ENCODE peak calls at places on chromosomes 7 and 10, in four cellular contexts. F is IMR-90, G is H1, N is neuronal stem cell. K is an unnamed sample.
A peak's percentile ranks its signal among the peaks of the same experiment; 100 is the strongest.

GRCh38 chr10:63522129-63522687 is 1.0 kb downstream of the REEP3 start:
- DNase-seq in N (no peak), F (peak; percentile 47), G (no peak), K (peak; percentile 65)

GRCh38 chr10:62733654-62734293 is 70.7 kb upstream of the ADO start:
- DNase-seq in N (no peak), F (no peak), G (no peak), K (peak; percentile 37)

GRCh38 chr7:45590679-45591057 is 16.5 kb downstream of the ADCY1 start:
- DNase-seq in F (no peak), N (no peak), G (no peak), K (no peak)

GRCh38 chr7:110407706-110408105 is 683.2 kb upstream of the LRRN3 start:
- DNase-seq in N (no peak), F (peak; percentile 4), G (no peak), K (no peak)

GRCh38 chr7:95865716-95866371 is 93.5 kb downstream of the DYNC1I1 start:
- DNase-seq in G (no peak), N (peak; percentile 20), F (peak; percentile 8), K (peak; percentile 45)

GRCh38 chr10:77533887-77534278 is 103.7 kb downstream of the KCNMA1 start:
- DNase-seq in G (no peak), F (no peak), N (no peak), K (no peak)

GRCh38 chr7:40202851-40203250 is 68.0 kb downstream of the SUGCT start:
- DNase-seq in F (no peak), N (no peak), G (no peak), K (no peak)

GRCh38 chr10:29731760-29732159 is 97.0 kb upstream of the SVIL start:
- DNase-seq in F (no peak), G (no peak), N (no peak), K (no peak)

GRCh38 chr7:31121641-31122040 is 69.5 kb downstream of the ADCYAP1R1 start:
- DNase-seq in F (no peak), G (no peak), N (no peak), K (no peak)

GRCh38 chr10:70424320-70424719 is 17.2 kb downstream of the NODAL start:
- DNase-seq in F (no peak), N (no peak), G (no peak), K (no peak)

GRCh38 chr7:13988011-13988410 is 1.5 kb downstream of the ETV1 start:
- DNase-seq in F (peak; percentile 77), N (no peak), G (no peak), K (peak; percentile 80)

GRCh38 chr7:28360739-28361138 is 51.6 kb upstream of the CREB5 start:
- DNase-seq in F (no peak), G (no peak), N (no peak), K (no peak)

GRCh38 chr7:69367785-69368184 is 230.5 kb upstream of the AUTS2 start:
- DNase-seq in N (no peak), G (no peak), F (no peak), K (peak; percentile 73)

GRCh38 chr10:124798364-124798763 is 3.3 kb upstream of the ABRAXAS2 start:
- DNase-seq in F (no peak), N (no peak), G (no peak), K (no peak)

GRCh38 chr7:123769371-123769770 is 20.6 kb upstream of the WASL start:
- DNase-seq in G (no peak), N (no peak), F (peak; percentile 5), K (no peak)

GRCh38 chr7:41881313-41882130 is 178.6 kb upstream of the INHBA start:
- DNase-seq in F (peak; percentile 89), G (no peak), N (no peak), K (peak; percentile 40)

GRCh38 chr10:111822661-111823060 is 360.9 kb downstream of the GPAM start:
- DNase-seq in G (no peak), F (no peak), N (no peak), K (no peak)

GRCh38 chr10:75089634-75090033 is 21.8 kb upstream of the SAMD8 start:
- DNase-seq in N (no peak), F (no peak), G (no peak), K (no peak)

GRCh38 chr7:131238260-131238940 is 89.3 kb upstream of the MKLN1 start:
- DNase-seq in F (peak; percentile 81), N (no peak), G (no peak), K (peak; percentile 89)

GRCh38 chr10:78981970-78982281 is 86.8 kb upstream of the ZMIZ1 start:
- DNase-seq in N (no peak), F (no peak), G (no peak), K (no peak)

GRCh38 chr10:118307768-118308347 is 34.3 kb downstream of the FAM204A start:
- DNase-seq in F (no peak), G (no peak), N (no peak), K (no peak)

GRCh38 chr7:150502519-150502918 is 12.2 kb upstream of the GIMAP7 start:
- DNase-seq in F (no peak), G (no peak), N (no peak), K (no peak)

GRCh38 chr7:18320422-18320821 is 175.1 kb upstream of the HDAC9 start:
- DNase-seq in G (no peak), N (no peak), F (no peak), K (no peak)

GRCh38 chr7:18312482-18312881 is 183.1 kb upstream of the HDAC9 start:
- DNase-seq in N (no peak), F (no peak), G (no peak), K (no peak)

GRCh38 chr7:18313970-18314369 is 181.6 kb upstream of the HDAC9 start:
- DNase-seq in N (no peak), G (no peak), F (no peak), K (no peak)

GRCh38 chr7:18317956-18318355 is 177.6 kb upstream of the HDAC9 start:
- DNase-seq in G (no peak), N (no peak), F (no peak), K (no peak)

GRCh38 chr7:18315241-18315640 is 180.3 kb upstream of the HDAC9 start:
- DNase-seq in G (no peak), F (no peak), N (no peak), K (no peak)
- H2BK15ac ChIP-seq in G (no peak overlapping the region), F (no peak overlapping the region), N (no peak overlapping the region), K (no peak overlapping the region)

GRCh38 chr10:14801693-14802092 is 27.0 kb upstream of the FAM107B start:
- DNase-seq in F (no peak), N (no peak), G (no peak), K (no peak)
- H3K4me3 ChIP-seq in F (no peak overlapping the region), N (no peak overlapping the region), G (no peak overlapping the region), K (no peak overlapping the region)

DNA sequence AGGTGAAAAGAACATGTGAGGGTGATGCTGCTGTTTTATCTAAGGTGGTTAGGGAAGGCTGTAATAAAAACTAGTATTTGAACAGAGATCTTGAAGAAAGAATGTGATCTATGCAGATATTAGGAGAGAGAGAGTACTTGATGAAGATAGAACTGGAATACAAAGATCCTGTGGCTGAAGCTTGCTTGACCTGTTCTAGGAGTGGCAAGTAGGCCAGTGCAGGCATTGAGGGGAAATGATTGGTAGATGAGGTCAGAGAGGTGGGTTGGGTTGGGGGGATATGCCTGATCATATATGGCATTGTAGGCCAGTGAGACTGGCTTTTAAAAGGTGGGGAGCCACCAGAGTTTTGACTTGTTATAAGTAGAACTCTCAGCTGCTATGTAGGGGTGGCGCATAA is 8.0 kb downstream of the CCSER2 start:
- DNase-seq in G (no peak), N (no peak), F (no peak), K (no peak)
- H4K91ac ChIP-seq in G (no peak overlapping the region), N (no peak overlapping the region), F (no peak overlapping the region), K (no peak overlapping the region)

GRCh38 chr10:12481956-12482355 is 132.6 kb downstream of the CAMK1D start:
- DNase-seq in G (no peak), F (no peak), N (no peak), K (no peak)

GRCh38 chr10:12482586-12482985 is 133.2 kb downstream of the CAMK1D start:
- DNase-seq in G (peak; percentile 25), F (no peak), N (no peak), K (no peak)

GRCh38 chr10:12484945-12485805 is 135.8 kb downstream of the CAMK1D start:
- DNase-seq in G (peak; percentile 9), F (no peak), N (no peak), K (no peak)

GRCh38 chr10:12487366-12487765 is 138.0 kb downstream of the CAMK1D start:
- DNase-seq in N (no peak), F (no peak), G (no peak), K (no peak)

DNA sequence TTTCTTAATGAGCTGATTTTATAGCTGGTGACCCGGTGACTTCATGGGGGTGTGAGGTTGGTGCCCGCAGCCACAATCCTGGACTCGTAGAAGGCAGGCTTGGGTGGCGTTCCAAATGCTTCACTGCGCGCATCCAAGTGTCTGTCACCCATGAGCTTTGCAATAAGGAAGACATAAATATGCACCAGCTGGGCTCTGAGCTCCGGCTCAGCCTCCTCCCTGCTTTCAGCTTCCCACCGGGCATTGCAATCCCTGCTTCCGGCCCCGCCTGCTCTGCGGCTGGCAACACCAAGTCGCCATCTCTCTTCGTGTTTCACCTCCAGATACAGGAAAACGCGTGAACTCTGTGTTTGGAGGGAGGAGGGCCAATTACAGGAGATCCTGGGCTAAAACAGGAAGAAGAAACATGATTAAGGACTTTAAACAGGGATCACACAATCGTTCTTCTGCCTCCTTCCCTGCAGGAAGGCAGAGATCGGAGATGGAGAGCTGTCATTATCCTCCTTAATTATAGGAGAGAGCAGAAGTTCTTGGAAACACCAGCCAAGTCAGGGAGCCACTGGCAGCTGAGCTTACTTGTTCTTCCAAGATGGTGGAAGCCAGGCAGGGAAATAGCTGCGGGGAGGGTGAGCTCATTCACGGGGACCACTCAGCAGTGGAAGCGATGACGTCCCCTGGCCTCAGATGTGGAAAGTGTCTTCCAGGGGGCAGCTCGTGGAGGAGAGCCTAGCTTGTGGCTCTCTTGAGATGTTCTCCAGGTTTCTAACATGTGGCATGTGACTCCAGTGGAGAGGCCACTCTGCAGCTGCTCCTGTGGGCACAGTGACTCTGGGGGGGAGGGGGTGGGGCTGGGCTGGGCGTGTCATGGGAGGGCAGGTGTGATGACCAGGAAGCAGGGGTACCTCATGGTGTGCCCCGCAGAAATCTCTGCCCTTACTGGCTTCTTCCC is 134.9 kb downstream of the CAMK1D start:
- DNase-seq in F (no peak), G (no peak), N (no peak), K (no peak)
- H2BK15ac ChIP-seq in F (no peak overlapping the region), G (no peak overlapping the region), N (no peak overlapping the region), K (no peak overlapping the region)

GRCh38 chr10:82866424-82867020 is 991.5 kb downstream of the NRG3 start:
- DNase-seq in N (no peak), F (peak; percentile 0), G (no peak), K (peak; percentile 67)
- H3K4me3 ChIP-seq in N (no peak overlapping the region), F (no peak overlapping the region), G (no peak overlapping the region), K (no peak overlapping the region)

GRCh38 chr7:98821348-98821747 is 48.5 kb downstream of the TMEM130 start:
- DNase-seq in F (no peak), N (no peak), G (no peak), K (no peak)
- H4K91ac ChIP-seq in F (no peak overlapping the region), N (no peak overlapping the region), G (no peak overlapping the region), K (no peak overlapping the region)

GRCh38 chr10:110498982-110499795 is 1.5 kb downstream of the DUSP5 start:
- DNase-seq in F (peak; percentile 74), G (peak; percentile 47), N (no peak), K (peak; percentile 68)
- H2BK15ac ChIP-seq in F (peak overlapping the region; percentile 45), G (no peak overlapping the region), N (no peak overlapping the region), K (peak overlapping the region; percentile 89)

DNA sequence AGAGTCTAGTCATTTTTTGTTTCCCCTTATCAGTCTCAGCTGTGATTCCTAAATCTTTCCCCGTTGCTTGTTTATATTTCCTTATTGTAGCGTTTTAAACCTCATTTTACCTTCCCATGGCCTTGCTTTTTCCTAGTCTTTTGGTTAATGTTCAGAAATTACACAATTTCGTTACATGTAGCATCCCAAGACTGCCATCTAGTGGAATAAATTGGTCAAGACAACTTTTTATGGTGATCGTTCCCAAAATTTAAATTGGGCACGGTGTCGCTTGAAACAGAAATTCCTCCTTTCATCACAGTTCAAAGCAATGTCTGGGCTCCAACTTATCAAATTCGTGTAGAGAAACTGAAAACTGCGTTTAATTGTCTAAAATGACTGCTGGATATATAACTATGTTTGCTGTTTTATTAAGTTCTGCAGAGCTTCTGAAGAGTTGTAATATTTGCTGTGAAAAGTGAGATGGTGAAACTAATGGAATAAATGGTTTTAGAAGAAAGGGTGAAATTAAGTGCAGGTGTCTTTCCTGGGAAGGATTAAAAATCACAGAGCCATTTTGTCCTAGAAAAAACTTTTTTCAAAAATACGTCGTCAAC is 370.2 kb downstream of the PHF14 start:
- DNase-seq in N (peak; percentile 65), F (peak; percentile 26), G (no peak), K (peak; percentile 54)
- H3K4me3 ChIP-seq in N (no peak overlapping the region), F (no peak overlapping the region), G (no peak overlapping the region), K (no peak overlapping the region)